ENCODE peak calls at places on chromosome 1, in seven cellular contexts. One of them, this sample, is unnamed.

GRCh38 chr1:87706198-87706597 is 377.5 kb downstream of the LMO4 start:
- DNase-seq in breast epithelium: no peak
- DNase-seq in IMR-90: peak
- DNase-seq in astrocyte of the hippocampus: no peak
- DNase-seq in AG09309: no peak
- DNase-seq in NCI-H526: no peak
- DNase-seq in NCI-H1694 treated with DMSO at 0.1 percent for 48 hours: no peak
- DNase-seq in this sample: peak

GRCh38 chr1:55444660-55445059 is 229.5 kb upstream of the USP24 start:
- DNase-seq in breast epithelium: no peak
- DNase-seq in IMR-90: no peak
- DNase-seq in astrocyte of the hippocampus: no peak
- DNase-seq in AG09309: no peak
- DNase-seq in NCI-H526: no peak
- DNase-seq in NCI-H1694 treated with DMSO at 0.1 percent for 48 hours: no peak
- DNase-seq in this sample: no peak

GRCh38 chr1:61157420-61157987 is 75.1 kb downstream of the NFIA start:
- DNase-seq in breast epithelium: no peak
- DNase-seq in IMR-90: peak
- DNase-seq in astrocyte of the hippocampus: peak
- DNase-seq in AG09309: peak
- DNase-seq in NCI-H526: no peak
- DNase-seq in NCI-H1694 treated with DMSO at 0.1 percent for 48 hours: no peak
- DNase-seq in this sample: peak

GRCh38 chr1:231855395-231855794 is 228.8 kb downstream of the DISC1 start:
- DNase-seq in breast epithelium: no peak
- DNase-seq in IMR-90: peak
- DNase-seq in astrocyte of the hippocampus: no peak
- DNase-seq in AG09309: no peak
- DNase-seq in NCI-H526: no peak
- DNase-seq in NCI-H1694 treated with DMSO at 0.1 percent for 48 hours: no peak
- DNase-seq in this sample: peak

GRCh38 chr1:21575351-21575942 is 66.2 kb downstream of the ALPL start:
- DNase-seq in breast epithelium: no peak
- DNase-seq in IMR-90: no peak
- DNase-seq in astrocyte of the hippocampus: no peak
- DNase-seq in AG09309: no peak
- DNase-seq in NCI-H526: no peak
- DNase-seq in NCI-H1694 treated with DMSO at 0.1 percent for 48 hours: no peak
- DNase-seq in this sample: no peak

GRCh38 chr1:4614371-4615137 is 39.9 kb upstream of the AJAP1 start:
- DNase-seq in breast epithelium: no peak
- DNase-seq in IMR-90: no peak
- DNase-seq in astrocyte of the hippocampus: no peak
- DNase-seq in AG09309: no peak
- DNase-seq in NCI-H526: no peak
- DNase-seq in NCI-H1694 treated with DMSO at 0.1 percent for 48 hours: no peak
- DNase-seq in this sample: no peak

GRCh38 chr1:6612641-6613360 is 730 bp upstream of the PHF13 start:
- DNase-seq in breast epithelium: peak
- DNase-seq in IMR-90: peak
- DNase-seq in astrocyte of the hippocampus: no peak
- DNase-seq in AG09309: no peak
- DNase-seq in NCI-H526: peak
- DNase-seq in NCI-H1694 treated with DMSO at 0.1 percent for 48 hours: peak
- DNase-seq in this sample: peak

GRCh38 chr1:150622219-150622975 is 7.0 kb downstream of the ENSA start:
- DNase-seq in breast epithelium: no peak
- DNase-seq in IMR-90: no peak
- DNase-seq in astrocyte of the hippocampus: no peak
- DNase-seq in AG09309: no peak
- DNase-seq in NCI-H526: no peak
- DNase-seq in NCI-H1694 treated with DMSO at 0.1 percent for 48 hours: no peak
- DNase-seq in this sample: no peak

GRCh38 chr1:175690926-175691325 is 52.5 kb downstream of the TNR start:
- DNase-seq in breast epithelium: no peak
- DNase-seq in IMR-90: no peak
- DNase-seq in astrocyte of the hippocampus: peak
- DNase-seq in AG09309: no peak
- DNase-seq in NCI-H526: no peak
- DNase-seq in NCI-H1694 treated with DMSO at 0.1 percent for 48 hours: no peak
- DNase-seq in this sample: no peak

GRCh38 chr1:21681426-21681825 is 12.3 kb upstream of the RAP1GAP start:
- DNase-seq in breast epithelium: no peak
- DNase-seq in IMR-90: no peak
- DNase-seq in astrocyte of the hippocampus: no peak
- DNase-seq in AG09309: no peak
- DNase-seq in NCI-H526: no peak
- DNase-seq in NCI-H1694 treated with DMSO at 0.1 percent for 48 hours: no peak
- DNase-seq in this sample: no peak

GRCh38 chr1:1068374-1069060 is 5.6 kb downstream of the RNF223 start:
- DNase-seq in breast epithelium: no peak
- DNase-seq in IMR-90: no peak
- DNase-seq in astrocyte of the hippocampus: no peak
- DNase-seq in AG09309: no peak
- DNase-seq in NCI-H526: peak
- DNase-seq in NCI-H1694 treated with DMSO at 0.1 percent for 48 hours: no peak
- DNase-seq in this sample: no peak

GRCh38 chr1:185368313-185368712 is 51.3 kb upstream of the IVNS1ABP start:
- DNase-seq in breast epithelium: no peak
- DNase-seq in IMR-90: no peak
- DNase-seq in astrocyte of the hippocampus: peak
- DNase-seq in AG09309: no peak
- DNase-seq in NCI-H526: peak
- DNase-seq in NCI-H1694 treated with DMSO at 0.1 percent for 48 hours: no peak
- DNase-seq in this sample: no peak

GRCh38 chr1:89557954-89558353 is 33.3 kb downstream of the LRRC8B start:
- DNase-seq in breast epithelium: no peak
- DNase-seq in IMR-90: no peak
- DNase-seq in astrocyte of the hippocampus: no peak
- DNase-seq in AG09309: no peak
- DNase-seq in NCI-H526: no peak
- DNase-seq in NCI-H1694 treated with DMSO at 0.1 percent for 48 hours: no peak
- DNase-seq in this sample: no peak

GRCh38 chr1:9249534-9250335 is 15.2 kb downstream of the H6PD start:
- DNase-seq in breast epithelium: no peak
- DNase-seq in IMR-90: peak
- DNase-seq in astrocyte of the hippocampus: peak
- DNase-seq in AG09309: no peak
- DNase-seq in NCI-H526: peak
- DNase-seq in NCI-H1694 treated with DMSO at 0.1 percent for 48 hours: peak
- DNase-seq in this sample: peak

GRCh38 chr1:32801096-32801713 is 16.0 kb downstream of the YARS1 start:
- DNase-seq in breast epithelium: no peak
- DNase-seq in IMR-90: peak
- DNase-seq in astrocyte of the hippocampus: peak
- DNase-seq in AG09309: no peak
- DNase-seq in NCI-H526: no peak
- DNase-seq in NCI-H1694 treated with DMSO at 0.1 percent for 48 hours: no peak
- DNase-seq in this sample: peak

GRCh38 chr1:40392206-40392605 is 18.7 kb downstream of the SMAP2 start:
- DNase-seq in breast epithelium: no peak
- DNase-seq in IMR-90: peak
- DNase-seq in astrocyte of the hippocampus: peak
- DNase-seq in AG09309: peak
- DNase-seq in NCI-H526: no peak
- DNase-seq in NCI-H1694 treated with DMSO at 0.1 percent for 48 hours: no peak
- DNase-seq in this sample: peak

GRCh38 chr1:50793521-50793920 is 166.5 kb downstream of the FAF1 start:
- DNase-seq in breast epithelium: no peak
- DNase-seq in IMR-90: no peak
- DNase-seq in astrocyte of the hippocampus: no peak
- DNase-seq in AG09309: no peak
- DNase-seq in NCI-H526: no peak
- DNase-seq in NCI-H1694 treated with DMSO at 0.1 percent for 48 hours: no peak
- DNase-seq in this sample: no peak

GRCh38 chr1:209349372-209350324 is 233.9 kb upstream of the CAMK1G start:
- DNase-seq in breast epithelium: no peak
- DNase-seq in IMR-90: peak
- DNase-seq in astrocyte of the hippocampus: peak
- DNase-seq in AG09309: no peak
- DNase-seq in NCI-H526: no peak
- DNase-seq in NCI-H1694 treated with DMSO at 0.1 percent for 48 hours: no peak
- DNase-seq in this sample: peak

GRCh38 chr1:101288491-101288944 is 51.7 kb downstream of the S1PR1 start:
- DNase-seq in breast epithelium: peak
- DNase-seq in IMR-90: peak
- DNase-seq in astrocyte of the hippocampus: peak
- DNase-seq in AG09309: peak
- DNase-seq in NCI-H526: peak
- DNase-seq in NCI-H1694 treated with DMSO at 0.1 percent for 48 hours: peak
- DNase-seq in this sample: peak

GRCh38 chr1:111990878-111991760 is 1.7 kb upstream of the KCND3 start:
- DNase-seq in breast epithelium: peak
- DNase-seq in IMR-90: no peak
- DNase-seq in astrocyte of the hippocampus: peak
- DNase-seq in AG09309: peak
- DNase-seq in NCI-H526: peak
- DNase-seq in NCI-H1694 treated with DMSO at 0.1 percent for 48 hours: peak
- DNase-seq in this sample: peak

GRCh38 chr1:101290119-101290921 is 53.5 kb downstream of the S1PR1 start:
- DNase-seq in breast epithelium: no peak
- DNase-seq in IMR-90: no peak
- DNase-seq in astrocyte of the hippocampus: no peak
- DNase-seq in AG09309: no peak
- DNase-seq in NCI-H526: no peak
- DNase-seq in NCI-H1694 treated with DMSO at 0.1 percent for 48 hours: no peak
- DNase-seq in this sample: no peak

GRCh38 chr1:60697204-60697994 is 385.0 kb upstream of the NFIA start:
- DNase-seq in breast epithelium: no peak
- DNase-seq in IMR-90: no peak
- DNase-seq in astrocyte of the hippocampus: peak
- DNase-seq in AG09309: no peak
- DNase-seq in NCI-H526: no peak
- DNase-seq in NCI-H1694 treated with DMSO at 0.1 percent for 48 hours: no peak
- DNase-seq in this sample: no peak

GRCh38 chr1:183986941-183987340 is 50.6 kb downstream of the COLGALT2 start:
- DNase-seq in breast epithelium: no peak
- DNase-seq in IMR-90: peak
- DNase-seq in astrocyte of the hippocampus: no peak
- DNase-seq in AG09309: no peak
- DNase-seq in NCI-H526: no peak
- DNase-seq in NCI-H1694 treated with DMSO at 0.1 percent for 48 hours: no peak
- DNase-seq in this sample: peak

GRCh38 chr1:203839081-203839480 is 22.3 kb upstream of the SNRPE start:
- DNase-seq in breast epithelium: no peak
- DNase-seq in IMR-90: peak
- DNase-seq in astrocyte of the hippocampus: peak
- DNase-seq in AG09309: peak
- DNase-seq in NCI-H526: no peak
- DNase-seq in NCI-H1694 treated with DMSO at 0.1 percent for 48 hours: no peak
- DNase-seq in this sample: no peak

GRCh38 chr1:164767257-164768044 is 208.5 kb downstream of the PBX1 start:
- DNase-seq in breast epithelium: no peak
- DNase-seq in IMR-90: peak
- DNase-seq in astrocyte of the hippocampus: peak
- DNase-seq in AG09309: peak
- DNase-seq in NCI-H526: no peak
- DNase-seq in NCI-H1694 treated with DMSO at 0.1 percent for 48 hours: peak
- DNase-seq in this sample: peak

GRCh38 chr1:53321776-53322602 is 5.9 kb downstream of the LRP8 start:
- DNase-seq in breast epithelium: no peak
- DNase-seq in IMR-90: no peak
- DNase-seq in astrocyte of the hippocampus: no peak
- DNase-seq in AG09309: no peak
- DNase-seq in NCI-H526: no peak
- DNase-seq in NCI-H1694 treated with DMSO at 0.1 percent for 48 hours: no peak
- DNase-seq in this sample: no peak